ENCODE peak calls at places on chromosome 4, in seven cellular contexts. One of them, this sample, is unnamed.

GRCh38 chr4:137253949-137254348 is 278.3 kb downstream of the PCDH18 start:
- DNase-seq in A549: no peak
- DNase-seq in K562: no peak
- DNase-seq in SK-N-SH: no peak
- DNase-seq in HepG2: no peak
- DNase-seq in HCT116: no peak
- DNase-seq in H1: no peak
- DNase-seq in this sample: no peak

GRCh38 chr4:7351014-7351413 is 83.7 kb downstream of the PSAPL1 start:
- DNase-seq in A549: no peak
- DNase-seq in K562: no peak
- DNase-seq in SK-N-SH: no peak
- DNase-seq in HepG2: no peak
- DNase-seq in HCT116: no peak
- DNase-seq in H1: no peak
- DNase-seq in this sample: no peak

GRCh38 chr4:185318679-185319078 is 77.0 kb downstream of the LRP2BP start:
- DNase-seq in A549: no peak
- DNase-seq in K562: peak
- DNase-seq in SK-N-SH: no peak
- DNase-seq in HepG2: peak
- DNase-seq in HCT116: no peak
- DNase-seq in H1: no peak
- DNase-seq in this sample: peak

GRCh38 chr4:100742045-100742444 is 224.2 kb upstream of the EMCN start:
- DNase-seq in A549: peak
- DNase-seq in K562: no peak
- DNase-seq in SK-N-SH: peak
- DNase-seq in HepG2: peak
- DNase-seq in HCT116: peak
- DNase-seq in H1: no peak
- DNase-seq in this sample: peak

GRCh38 chr4:26075588-26075987 is 161.6 kb downstream of the SMIM20 start:
- DNase-seq in A549: no peak
- DNase-seq in K562: no peak
- DNase-seq in SK-N-SH: no peak
- DNase-seq in HepG2: no peak
- DNase-seq in HCT116: no peak
- DNase-seq in H1: no peak
- DNase-seq in this sample: peak

GRCh38 chr4:5373327-5373726 is 322.0 kb downstream of the STK32B start:
- DNase-seq in A549: no peak
- DNase-seq in K562: no peak
- DNase-seq in SK-N-SH: no peak
- DNase-seq in HepG2: no peak
- DNase-seq in HCT116: no peak
- DNase-seq in H1: no peak
- DNase-seq in this sample: no peak

GRCh38 chr4:96354036-96354712 is 514.3 kb downstream of the PDHA2 start:
- DNase-seq in A549: no peak
- DNase-seq in K562: no peak
- DNase-seq in SK-N-SH: no peak
- DNase-seq in HepG2: no peak
- DNase-seq in HCT116: no peak
- DNase-seq in H1: no peak
- DNase-seq in this sample: no peak

GRCh38 chr4:137510866-137511265 is 21.4 kb downstream of the PCDH18 start:
- DNase-seq in A549: no peak
- DNase-seq in K562: no peak
- DNase-seq in SK-N-SH: no peak
- DNase-seq in HepG2: no peak
- DNase-seq in HCT116: peak
- DNase-seq in H1: no peak
- DNase-seq in this sample: peak

GRCh38 chr4:65865489-65865888 is 195.2 kb upstream of the EPHA5 start:
- DNase-seq in A549: no peak
- DNase-seq in K562: no peak
- DNase-seq in SK-N-SH: peak
- DNase-seq in HepG2: peak
- DNase-seq in HCT116: no peak
- DNase-seq in H1: no peak
- DNase-seq in this sample: peak

GRCh38 chr4:141486375-141486997 is 149.9 kb upstream of the IL15 start:
- DNase-seq in A549: no peak
- DNase-seq in K562: no peak
- DNase-seq in SK-N-SH: no peak
- DNase-seq in HepG2: no peak
- DNase-seq in HCT116: no peak
- DNase-seq in H1: no peak
- DNase-seq in this sample: no peak

GRCh38 chr4:687048-687974 is 1.6 kb downstream of the SLC49A3 start:
- DNase-seq in A549: peak
- DNase-seq in K562: peak
- DNase-seq in SK-N-SH: peak
- DNase-seq in HepG2: peak
- DNase-seq in HCT116: peak
- DNase-seq in H1: no peak
- DNase-seq in this sample: peak

GRCh38 chr4:185435466-185435865 is 9.7 kb upstream of the UFSP2 start:
- DNase-seq in A549: no peak
- DNase-seq in K562: no peak
- DNase-seq in SK-N-SH: no peak
- DNase-seq in HepG2: no peak
- DNase-seq in HCT116: no peak
- DNase-seq in H1: no peak
- DNase-seq in this sample: no peak

GRCh38 chr4:14264437-14264836 is 636.9 kb upstream of the BOD1L1 start:
- DNase-seq in A549: no peak
- DNase-seq in K562: no peak
- DNase-seq in SK-N-SH: no peak
- DNase-seq in HepG2: no peak
- DNase-seq in HCT116: no peak
- DNase-seq in H1: no peak
- DNase-seq in this sample: peak

GRCh38 chr4:6095023-6095817 is 77.0 kb upstream of the C4orf50 start:
- DNase-seq in A549: no peak
- DNase-seq in K562: no peak
- DNase-seq in SK-N-SH: no peak
- DNase-seq in HepG2: no peak
- DNase-seq in HCT116: no peak
- DNase-seq in H1: no peak
- DNase-seq in this sample: peak

GRCh38 chr4:38119663-38120374 is 159.6 kb downstream of the PTTG2 start:
- DNase-seq in A549: no peak
- DNase-seq in K562: no peak
- DNase-seq in SK-N-SH: peak
- DNase-seq in HepG2: no peak
- DNase-seq in HCT116: no peak
- DNase-seq in H1: no peak
- DNase-seq in this sample: peak

GRCh38 chr4:8516061-8516573 is 64.1 kb upstream of the GPR78 start:
- DNase-seq in A549: no peak
- DNase-seq in K562: no peak
- DNase-seq in SK-N-SH: no peak
- DNase-seq in HepG2: no peak
- DNase-seq in HCT116: no peak
- DNase-seq in H1: no peak
- DNase-seq in this sample: no peak

GRCh38 chr4:125268065-125268755 is 46.5 kb upstream of the FAT4 start:
- DNase-seq in A549: no peak
- DNase-seq in K562: no peak
- DNase-seq in SK-N-SH: no peak
- DNase-seq in HepG2: no peak
- DNase-seq in HCT116: no peak
- DNase-seq in H1: no peak
- DNase-seq in this sample: no peak

GRCh38 chr4:169268951-169269781 is 1.6 kb downstream of the SH3RF1 start:
- DNase-seq in A549: no peak
- DNase-seq in K562: no peak
- DNase-seq in SK-N-SH: no peak
- DNase-seq in HepG2: peak
- DNase-seq in HCT116: no peak
- DNase-seq in H1: peak
- DNase-seq in this sample: no peak

GRCh38 chr4:15953625-15954024 is 9.3 kb downstream of the FGFBP2 start:
- DNase-seq in A549: no peak
- DNase-seq in K562: no peak
- DNase-seq in SK-N-SH: no peak
- DNase-seq in HepG2: no peak
- DNase-seq in HCT116: no peak
- DNase-seq in H1: no peak
- DNase-seq in this sample: no peak

GRCh38 chr4:915041-915474 is 17.1 kb downstream of the GAK start:
- DNase-seq in A549: no peak
- DNase-seq in K562: no peak
- DNase-seq in SK-N-SH: no peak
- DNase-seq in HepG2: no peak
- DNase-seq in HCT116: no peak
- DNase-seq in H1: no peak
- DNase-seq in this sample: peak

GRCh38 chr4:47101453-47101852 is 70.1 kb downstream of the GABRB1 start:
- DNase-seq in A549: no peak
- DNase-seq in K562: no peak
- DNase-seq in SK-N-SH: no peak
- DNase-seq in HepG2: no peak
- DNase-seq in HCT116: no peak
- DNase-seq in H1: no peak
- DNase-seq in this sample: no peak

GRCh38 chr4:122652379-122652778 is 31.5 kb upstream of the IL21 start:
- DNase-seq in A549: peak
- DNase-seq in K562: peak
- DNase-seq in SK-N-SH: peak
- DNase-seq in HepG2: peak
- DNase-seq in HCT116: peak
- DNase-seq in H1: no peak
- DNase-seq in this sample: peak
- TF ChIP-seq MAX in A549: no peak
- TF ChIP-seq MAX in K562: no peak
- TF ChIP-seq MAX in SK-N-SH: no peak
- TF ChIP-seq MAX in HepG2: no peak
- TF ChIP-seq MAX in HCT116: no peak
- TF ChIP-seq MAX in H1: no peak
- TF ChIP-seq MAX in this sample: no peak

DNA sequence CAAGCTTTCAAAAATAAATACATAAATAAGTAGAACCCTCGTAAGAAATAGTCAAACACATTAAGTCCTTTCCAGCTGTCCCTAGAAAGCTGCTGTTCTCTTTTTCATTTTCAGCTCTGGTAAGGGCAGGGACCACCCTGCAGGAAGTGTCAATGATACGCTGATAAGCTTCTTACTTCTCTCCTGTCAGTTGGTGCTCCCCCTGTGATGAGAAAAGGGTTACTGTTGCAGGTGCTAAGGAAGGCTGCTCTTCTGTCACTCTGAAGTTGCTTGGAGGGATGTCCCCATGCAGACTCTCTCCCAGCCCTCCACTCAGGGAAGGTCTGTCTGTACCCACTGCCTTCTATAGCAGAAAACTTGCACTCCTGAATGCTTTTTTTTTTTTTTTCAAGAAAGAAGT is 1.4 kb downstream of the CXCL3 start:
- DNase-seq in A549: no peak
- DNase-seq in K562: peak
- DNase-seq in SK-N-SH: no peak
- DNase-seq in HepG2: no peak
- DNase-seq in HCT116: no peak
- DNase-seq in H1: no peak
- DNase-seq in this sample: no peak
- TF ChIP-seq CTCF in A549: no peak
- TF ChIP-seq CTCF in K562: peak
- TF ChIP-seq CTCF in SK-N-SH: no peak
- TF ChIP-seq CTCF in HepG2: no peak
- TF ChIP-seq CTCF in HCT116: no peak
- TF ChIP-seq CTCF in H1: peak
- TF ChIP-seq CTCF in this sample: no peak

DNA sequence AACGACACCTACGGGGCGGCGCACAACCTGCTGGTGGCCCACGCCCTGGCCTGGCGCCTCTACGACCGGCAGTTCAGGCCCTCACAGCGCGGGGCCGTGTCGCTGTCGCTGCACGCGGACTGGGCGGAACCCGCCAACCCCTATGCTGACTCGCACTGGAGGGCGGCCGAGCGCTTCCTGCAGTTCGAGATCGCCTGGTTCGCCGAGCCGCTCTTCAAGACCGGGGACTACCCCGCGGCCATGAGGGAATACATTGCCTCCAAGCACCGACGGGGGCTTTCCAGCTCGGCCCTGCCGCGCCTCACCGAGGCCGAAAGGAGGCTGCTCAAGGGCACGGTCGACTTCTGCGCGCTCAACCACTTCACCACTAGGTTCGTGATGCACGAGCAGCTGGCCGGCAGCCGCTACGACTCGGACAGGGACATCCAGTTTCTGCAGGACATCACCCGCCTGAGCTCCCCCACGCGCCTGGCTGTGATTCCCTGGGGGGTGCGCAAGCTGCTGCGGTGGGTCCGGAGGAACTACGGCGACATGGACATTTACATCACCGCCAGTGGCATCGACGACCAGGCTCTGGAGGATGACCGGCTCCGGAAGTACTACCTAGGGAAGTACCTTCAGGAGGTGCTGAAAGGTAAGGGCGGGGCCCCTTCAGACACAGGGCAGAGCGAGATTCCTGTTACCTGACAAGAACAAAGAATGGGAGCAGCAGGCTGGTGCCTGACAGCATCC is 11.7 kb downstream of the RPL9 start:
- DNase-seq in A549: no peak
- DNase-seq in K562: no peak
- DNase-seq in SK-N-SH: no peak
- DNase-seq in HepG2: no peak
- DNase-seq in HCT116: no peak
- DNase-seq in H1: peak
- DNase-seq in this sample: peak
- H3K4me3 ChIP-seq in A549: no peak
- H3K4me3 ChIP-seq in K562: no peak
- H3K4me3 ChIP-seq in SK-N-SH: no peak
- H3K4me3 ChIP-seq in HepG2: no peak
- H3K4me3 ChIP-seq in HCT116: no peak
- H3K4me3 ChIP-seq in H1: peak
- H3K4me3 ChIP-seq in this sample: no peak

GRCh38 chr4:76692761-76693160 is 205.2 kb downstream of the SOWAHB start:
- DNase-seq in A549: no peak
- DNase-seq in K562: no peak
- DNase-seq in SK-N-SH: no peak
- DNase-seq in HepG2: no peak
- DNase-seq in HCT116: no peak
- DNase-seq in H1: no peak
- DNase-seq in this sample: no peak

GRCh38 chr4:76698141-76698540 is 199.8 kb downstream of the SOWAHB start:
- DNase-seq in A549: no peak
- DNase-seq in K562: no peak
- DNase-seq in SK-N-SH: no peak
- DNase-seq in HepG2: no peak
- DNase-seq in HCT116: no peak
- DNase-seq in H1: no peak
- DNase-seq in this sample: no peak

GRCh38 chr4:76697129-76697803 is 200.7 kb downstream of the SOWAHB start:
- DNase-seq in A549: no peak
- DNase-seq in K562: no peak
- DNase-seq in SK-N-SH: no peak
- DNase-seq in HepG2: no peak
- DNase-seq in HCT116: no peak
- DNase-seq in H1: no peak
- DNase-seq in this sample: no peak

GRCh38 chr4:76694056-76694455 is 203.9 kb downstream of the SOWAHB start:
- DNase-seq in A549: no peak
- DNase-seq in K562: no peak
- DNase-seq in SK-N-SH: no peak
- DNase-seq in HepG2: no peak
- DNase-seq in HCT116: no peak
- DNase-seq in H1: no peak
- DNase-seq in this sample: no peak

GRCh38 chr4:76696109-76696508 is 201.8 kb downstream of the SOWAHB start:
- DNase-seq in A549: no peak
- DNase-seq in K562: no peak
- DNase-seq in SK-N-SH: no peak
- DNase-seq in HepG2: peak
- DNase-seq in HCT116: no peak
- DNase-seq in H1: peak
- DNase-seq in this sample: no peak
- TF ChIP-seq MAX in A549: no peak
- TF ChIP-seq MAX in K562: no peak
- TF ChIP-seq MAX in SK-N-SH: peak
- TF ChIP-seq MAX in HepG2: no peak
- TF ChIP-seq MAX in HCT116: no peak
- TF ChIP-seq MAX in H1: peak
- TF ChIP-seq MAX in this sample: no peak

This sample was measured in NB4.